ENCODE peak calls at places on chromosomes 1 and 21, in eight cellular contexts. U, L, B, N, X, Z, E and K are unnamed samples. For H3K27me3, the result is how much of the 10 kb centered on the place peaks cover.

GRCh38 chr1:215845224-215845902 is 278.3 kb downstream of the KCTD3 start:
- DNase-seq in L (no peak), X (no peak), B (no peak), E (peak), N (no peak), Z (no peak), U (no peak), K (no peak)

GRCh38 chr1:155424091-155424490 is 103.4 kb downstream of the RUSC1 start:
- DNase-seq in U (no peak), E (no peak), Z (no peak), L (no peak), B (no peak), X (no peak), N (no peak), K (no peak)

GRCh38 chr1:178997428-178997827 is 28.3 kb upstream of the FAM20B start:
- DNase-seq in N (no peak), U (no peak), Z (no peak), X (no peak), E (no peak), B (no peak), L (no peak), K (no peak)

GRCh38 chr1:184300446-184300845 is 86.4 kb upstream of the C1orf21 start:
- DNase-seq in E (no peak), X (no peak), U (no peak), L (no peak), B (no peak), Z (no peak), N (no peak), K (no peak)

GRCh38 chr1:186175588-186175987 is 199.5 kb downstream of the TPR start:
- DNase-seq in L (no peak), U (no peak), B (no peak), Z (no peak), E (no peak), X (no peak), N (no peak), K (no peak)

GRCh38 chr1:165897326-165898303 is 70.2 kb downstream of the UCK2 start:
- DNase-seq in L (no peak), E (no peak), U (no peak), X (no peak), B (no peak), N (no peak), Z (no peak), K (no peak)

GRCh38 chr1:114510235-114511047 is 562 bp downstream of the TRIM33 start:
- DNase-seq in L (peak), E (peak), N (peak), B (peak), X (no peak), U (peak), Z (no peak), K (peak)

GRCh38 chr1:28144203-28145135 is 32.0 kb downstream of the PTAFR start:
- DNase-seq in L (no peak), E (no peak), N (no peak), B (no peak), Z (no peak), U (no peak), X (no peak), K (no peak)

GRCh38 chr1:57300186-57300585 is 123.7 kb downstream of the DAB1 start:
- DNase-seq in Z (no peak), L (no peak), N (no peak), X (no peak), E (no peak), B (no peak), U (no peak), K (no peak)

GRCh38 chr1:204736861-204737260 is 51.3 kb upstream of the LRRN2 start:
- DNase-seq in X (no peak), L (no peak), Z (no peak), N (no peak), E (no peak), B (no peak), U (no peak), K (no peak)

GRCh38 chr1:11507309-11507708 is 28.4 kb downstream of the DISP3 start:
- DNase-seq in N (no peak), L (no peak), Z (no peak), U (no peak), X (no peak), B (no peak), E (no peak), K (no peak)

GRCh38 chr1:208652300-208653160 is 408.3 kb upstream of the PLXNA2 start:
- DNase-seq in N (peak), X (peak), B (peak), E (peak), L (no peak), Z (no peak), U (peak), K (peak)

GRCh38 chr1:110339427-110340206 is 440 bp downstream of the RBM15 start:
- DNase-seq in B (peak), U (peak), Z (peak), X (peak), E (peak), N (no peak), L (peak), K (peak)

GRCh38 chr1:70685300-70686286 is 274.5 kb downstream of the CTH start:
- DNase-seq in E (peak), X (peak), L (peak), N (peak), U (peak), B (peak), Z (no peak), K (peak)

GRCh38 chr21:16932314-16932713 is 580.5 kb upstream of the CXADR start:
- DNase-seq in Z (no peak), E (no peak), U (no peak), L (no peak), B (no peak), N (no peak), X (no peak), K (no peak)

GRCh38 chr1:111813440-111814304 is 58.0 kb downstream of the DDX20 start:
- DNase-seq in E (no peak), L (no peak), X (no peak), Z (no peak), N (no peak), U (no peak), B (no peak), K (no peak)

GRCh38 chr1:243595527-243596206 is 254.4 kb downstream of the AKT3 start:
- DNase-seq in B (no peak), U (no peak), N (no peak), L (no peak), E (no peak), Z (no peak), X (no peak), K (no peak)

GRCh38 chr21:24023936-24024335 is 1583.3 kb downstream of the MRPL39 start:
- DNase-seq in N (no peak), U (no peak), L (no peak), B (no peak), Z (no peak), E (no peak), X (no peak), K (no peak)

GRCh38 chr1:73859227-73859626 is 338.7 kb downstream of the LRRIQ3 start:
- DNase-seq in Z (no peak), E (no peak), U (no peak), B (no peak), N (no peak), X (no peak), L (no peak), K (no peak)

GRCh38 chr1:3772027-3772714 is 378 bp upstream of the SMIM1 start:
- DNase-seq in B (peak), U (peak), E (peak), Z (peak), L (peak), N (peak), X (peak), K (peak)

GRCh38 chr1:36342426-36343185 is 19.2 kb upstream of the EVA1B start:
- DNase-seq in N (no peak), X (no peak), E (peak), L (peak), Z (peak), U (peak), B (peak), K (peak)

GRCh38 chr1:179016694-179017382 is 8.9 kb upstream of the FAM20B start:
- DNase-seq in E (peak), Z (no peak), X (peak), U (peak), N (peak), L (no peak), B (peak), K (peak)

GRCh38 chr1:19596065-19596718 is 47.9 kb upstream of the NBL1 start:
- DNase-seq in L (no peak), N (no peak), U (no peak), B (no peak), X (no peak), Z (no peak), E (peak), K (no peak)

GRCh38 chr1:229158317-229159294 is 112.3 kb upstream of the RAB4A start:
- DNase-seq in Z (no peak), E (no peak), U (peak), L (no peak), B (peak), X (no peak), N (no peak), K (peak)

GRCh38 chr1:183810172-183810571 is 5.3 kb downstream of the RGL1 start:
- DNase-seq in N (no peak), E (no peak), L (no peak), B (no peak), Z (no peak), U (no peak), X (no peak), K (no peak)

GRCh38 chr21:42698730-42699129 is 45.3 kb downstream of the PDE9A start:
- DNase-seq in N (no peak), U (no peak), Z (no peak), X (no peak), B (no peak), E (no peak), L (no peak), K (no peak)

GRCh38 chr1:170590921-170591705 is 59.1 kb downstream of the GORAB start:
- DNase-seq in E (no peak), X (no peak), U (no peak), N (no peak), B (no peak), L (no peak), Z (no peak), K (no peak)

GRCh38 chr1:12386130-12386529 is 156.3 kb downstream of the VPS13D start:
- DNase-seq in B (no peak), X (no peak), L (no peak), N (peak), Z (peak), U (no peak), E (no peak), K (no peak)

GRCh38 chr1:60037061-60037460 is 36.5 kb downstream of the C1orf87 start:
- DNase-seq in L (no peak), Z (no peak), B (no peak), E (no peak), X (no peak), N (no peak), U (no peak), K (no peak)

GRCh38 chr1:60033066-60033465 is 40.5 kb downstream of the C1orf87 start:
- DNase-seq in B (no peak), Z (no peak), U (no peak), E (no peak), N (no peak), L (no peak), X (no peak), K (no peak)

GRCh38 chr1:60034999-60035398 is 38.6 kb downstream of the C1orf87 start:
- DNase-seq in U (no peak), B (no peak), L (no peak), X (no peak), Z (no peak), N (no peak), E (no peak), K (no peak)

GRCh38 chr1:60037669-60038068 is 35.9 kb downstream of the C1orf87 start:
- DNase-seq in U (no peak), X (no peak), N (no peak), L (no peak), Z (no peak), B (no peak), E (no peak), K (no peak)

GRCh38 chr1:60035925-60036324 is 37.6 kb downstream of the C1orf87 start:
- DNase-seq in X (no peak), L (no peak), E (peak), B (no peak), N (no peak), U (no peak), Z (no peak), K (no peak)
- TF ChIP-seq CTCF in X (no peak), L (no peak), E (peak), B (no peak), N (no peak), U (no peak), Z (no peak), K (no peak)

GRCh38 chr1:221719278-221719597 is 22.7 kb downstream of the DUSP10 start:
- DNase-seq in L (no peak), B (no peak), N (no peak), E (no peak), X (no peak), U (no peak), Z (no peak), K (no peak)

GRCh38 chr1:221715321-221716169 is 26.3 kb downstream of the DUSP10 start:
- DNase-seq in B (no peak), U (no peak), L (no peak), Z (no peak), X (peak), E (peak), N (peak), K (no peak)

GRCh38 chr1:221716713-221717490 is 25.0 kb downstream of the DUSP10 start:
- DNase-seq in Z (no peak), N (no peak), X (no peak), L (no peak), E (peak), B (no peak), U (no peak), K (no peak)

GRCh38 chr1:221718391-221719277 is 23.3 kb downstream of the DUSP10 start:
- DNase-seq in N (no peak), X (no peak), U (no peak), L (no peak), B (no peak), E (peak), Z (no peak), K (no peak)

DNA sequence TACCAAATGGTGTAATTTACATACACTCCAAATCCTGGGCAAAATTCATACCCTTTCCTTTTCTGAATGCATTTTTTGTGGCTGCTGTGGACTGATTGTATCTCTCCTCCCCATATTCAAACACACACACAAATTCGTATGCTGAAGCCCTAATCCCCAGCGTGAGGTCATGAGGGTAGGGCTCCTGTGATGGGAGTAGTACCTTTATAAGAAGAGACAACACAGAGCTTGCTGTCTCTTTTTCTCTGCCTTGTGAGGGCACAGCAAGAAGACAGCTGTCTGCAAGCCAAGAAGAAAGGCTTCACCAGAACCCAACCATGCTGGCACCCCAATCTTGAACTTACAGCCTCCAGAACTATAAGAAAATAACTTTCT is 24.4 kb downstream of the DUSP10 start:
- DNase-seq in U (no peak), E (no peak), N (no peak), Z (no peak), B (no peak), X (no peak), L (no peak), K (no peak)
- H3K27ac ChIP-seq in U (no peak), E (peak), N (peak), Z (no peak), B (no peak), X (peak), L (no peak), K (no peak)

DNA sequence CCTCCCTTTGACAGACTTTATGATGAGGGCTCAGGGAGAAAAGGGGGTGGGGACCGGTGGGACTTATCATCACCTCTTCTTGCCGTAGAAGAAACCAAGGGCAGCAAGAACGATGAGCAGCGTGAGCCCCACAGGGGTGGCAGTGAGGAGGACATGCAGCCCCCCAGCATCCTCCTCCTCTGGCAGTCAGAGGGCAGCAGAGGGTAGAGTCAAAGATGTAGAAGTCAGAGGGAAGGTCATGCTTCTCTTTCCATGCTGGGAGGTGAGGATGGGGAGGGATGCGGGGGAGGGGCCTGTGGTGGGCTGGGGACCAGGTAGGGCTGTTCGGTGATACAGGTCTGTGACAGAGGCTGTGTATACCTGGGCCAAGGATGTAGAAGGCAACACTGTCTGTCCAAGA is 14.8 kb downstream of the INSRR start:
- DNase-seq in L (no peak), B (no peak), X (no peak), U (no peak), E (no peak), Z (no peak), N (no peak), K (no peak)
- H3K27me3 ChIP-seq in L (under half), B (half or more), X (under half), U (half or more), E (half or more), Z (under half), N (under half), K (half or more)

DNA sequence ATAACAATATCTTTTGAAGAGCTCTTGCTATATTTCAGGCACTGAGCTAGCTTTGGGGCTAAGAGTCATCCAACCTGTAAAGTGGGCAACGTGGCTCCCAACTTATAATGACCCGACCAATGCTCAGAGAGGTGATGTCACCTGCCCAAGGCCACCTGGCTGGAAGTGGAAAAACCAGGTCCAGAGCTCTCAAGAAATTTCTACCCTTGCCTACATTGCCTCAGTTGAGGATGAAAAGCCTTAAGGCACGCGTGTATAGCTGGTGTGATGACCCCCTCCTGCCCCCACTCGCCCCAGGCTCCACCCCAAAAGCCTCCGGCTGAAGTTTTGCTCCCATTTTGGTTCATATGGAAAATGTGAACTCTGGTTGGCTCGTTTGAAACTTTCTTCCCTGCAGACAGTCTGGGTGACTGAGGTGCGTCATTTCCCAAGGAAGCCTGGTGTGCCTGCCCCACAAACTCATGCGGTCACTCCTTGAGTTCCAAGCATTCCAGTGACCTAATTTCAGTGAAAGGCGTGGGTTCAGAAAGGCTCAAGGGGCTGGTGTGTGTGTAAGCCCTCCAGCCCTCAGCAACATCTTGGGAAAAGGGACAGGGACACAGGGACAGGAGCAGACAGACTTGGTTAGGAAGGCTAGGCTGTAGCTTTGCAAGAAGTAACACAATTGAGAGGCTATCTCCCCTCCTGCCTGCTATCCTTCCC is 20.5 kb downstream of the HTR1D start:
- DNase-seq in B (no peak), U (no peak), N (no peak), L (no peak), X (no peak), E (peak), Z (no peak), K (no peak)
- TF ChIP-seq CTCF in B (no peak), U (no peak), N (no peak), L (no peak), X (no peak), E (no peak), Z (no peak), K (no peak)

DNA sequence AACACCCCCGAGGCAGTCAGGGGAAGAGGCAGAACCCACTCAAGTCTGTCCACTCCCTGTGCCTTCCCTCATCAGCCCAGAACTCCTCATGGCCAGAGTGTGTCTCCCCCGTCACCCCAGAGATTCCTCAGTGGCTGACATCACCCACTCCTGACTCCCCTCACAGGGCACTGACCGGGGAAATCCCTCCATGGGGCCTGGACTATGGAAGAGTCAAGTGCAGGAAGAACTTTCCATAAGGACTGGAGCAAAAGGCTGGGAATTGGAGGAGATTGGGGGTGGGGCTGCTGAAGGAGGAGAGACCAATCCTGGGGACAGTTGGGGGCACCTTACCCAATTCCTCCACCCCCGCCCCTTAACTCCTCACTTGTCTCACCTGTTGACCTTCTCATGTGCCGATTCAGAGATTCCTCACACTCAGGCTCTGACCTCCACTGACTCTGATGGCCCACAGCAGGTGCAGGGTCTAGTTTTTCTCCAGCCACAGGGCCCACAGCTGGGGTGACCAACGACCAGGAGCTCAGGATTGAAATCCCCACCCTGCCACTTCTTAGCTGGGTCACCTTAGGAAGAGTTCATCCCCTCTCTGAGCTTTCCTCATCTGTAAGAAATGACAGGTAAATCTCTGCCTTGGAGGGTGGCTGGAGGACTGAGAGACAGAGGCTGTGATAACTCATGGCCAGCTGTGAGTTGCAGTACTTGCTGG is 481 bp upstream of the EXTL1 start:
- DNase-seq in X (no peak), E (no peak), N (no peak), L (no peak), U (no peak), B (no peak), Z (no peak), K (no peak)
- H3K27ac ChIP-seq in X (no peak), E (no peak), N (no peak), L (no peak), U (no peak), B (peak), Z (no peak), K (no peak)